ENCODE peak calls at places on chromosomes 1 and 21, in four cellular contexts. M, T, L and J are unnamed samples.

GRCh38 chr1:201376464-201377374 is 761 bp downstream of the TNNT2 start:
- DNase-seq in T (peak; percentile 32), M (no peak), L (peak; percentile 71), J (no peak)

GRCh38 chr1:87178451-87178850 is 150.2 kb upstream of the LMO4 start:
- DNase-seq in T (no peak), M (no peak), L (no peak), J (no peak)

GRCh38 chr1:110130113-110130591 is 17.9 kb downstream of the UBL4B start:
- DNase-seq in L (peak; percentile 50), M (no peak), T (no peak), J (no peak)

GRCh38 chr1:202005958-202006357 is 4.4 kb upstream of the ELF3 start:
- DNase-seq in T (peak; percentile 40), L (no peak), M (peak; percentile 2), J (no peak)

GRCh38 chr1:59814180-59814900 is 409 bp upstream of the HOOK1 start:
- DNase-seq in L (peak; percentile 88), T (no peak), M (peak; percentile 97), J (peak; percentile 83)

GRCh38 chr1:70372426-70372825 is 17.9 kb upstream of the ANKRD13C start:
- DNase-seq in M (no peak), T (no peak), L (no peak), J (no peak)

GRCh38 chr1:183711691-183712401 is 58.7 kb upstream of the APOBEC4 start:
- DNase-seq in L (no peak), M (no peak), T (peak; percentile 35), J (no peak)

GRCh38 chr1:8567146-8567545 is 249.2 kb downstream of the SLC45A1 start:
- DNase-seq in M (no peak), L (no peak), T (peak; percentile 68), J (no peak)

GRCh38 chr1:54380285-54380882 is 25.8 kb downstream of the SSBP3 start:
- DNase-seq in T (no peak), L (no peak), M (no peak), J (no peak)

GRCh38 chr1:245060684-245061374 is 94.0 kb upstream of the KIF26B start:
- DNase-seq in L (no peak), M (peak; percentile 37), T (peak; percentile 76), J (no peak)

GRCh38 chr1:27832762-27833161 is 2.2 kb downstream of the PPP1R8 start:
- DNase-seq in T (peak; percentile 65), L (no peak), M (no peak), J (no peak)

GRCh38 chr1:7398982-7399381 is 372.1 kb upstream of the VAMP3 start:
- DNase-seq in M (no peak), T (peak; percentile 30), L (no peak), J (no peak)

GRCh38 chr1:234628099-234628498 is 18.1 kb upstream of the IRF2BP2 start:
- DNase-seq in L (no peak), T (peak; percentile 92), M (no peak), J (no peak)

GRCh38 chr21:33931799-33932390 is 16.3 kb upstream of the ATP5PO start:
- DNase-seq in T (peak; percentile 17), L (no peak), M (no peak), J (no peak)

GRCh38 chr1:103788377-103788776 is 38.7 kb downstream of the AMY1C start:
- DNase-seq in L (no peak), M (peak; percentile 10), T (peak; percentile 1), J (no peak)

GRCh38 chr1:198600906-198601305 is 37.9 kb upstream of the PTPRC start:
- DNase-seq in M (no peak), T (no peak), L (no peak), J (no peak)

GRCh38 chr1:206808615-206809014 is 36.3 kb upstream of the IL10 start:
- DNase-seq in L (no peak), T (peak; percentile 50), M (peak; percentile 21), J (no peak)

GRCh38 chr1:112982328-112982727 is 26.3 kb upstream of the SLC16A1 start:
- DNase-seq in T (no peak), M (no peak), L (no peak), J (no peak)

GRCh38 chr1:53462213-53462612 is 3.0 kb downstream of the DMRTB1 start:
- DNase-seq in M (no peak), T (no peak), L (no peak), J (no peak)

GRCh38 chr1:246734861-246735260 is 10.7 kb downstream of the SCCPDH start:
- DNase-seq in L (no peak), T (no peak), M (no peak), J (no peak)

GRCh38 chr1:32703479-32704291 is 1.1 kb upstream of the SYNC start:
- DNase-seq in L (no peak), M (no peak), T (peak; percentile 96), J (no peak)

GRCh38 chr1:74771913-74772515 is 39.1 kb downstream of the TYW3 start:
- DNase-seq in L (peak; percentile 32), T (peak; percentile 52), M (peak; percentile 55), J (no peak)

GRCh38 chr1:60861949-60862346 is 220.4 kb upstream of the NFIA start:
- DNase-seq in L (no peak), M (no peak), T (no peak), J (no peak)

GRCh38 chr1:194056169-194056568 is 869.8 kb upstream of the B3GALT2 start:
- DNase-seq in M (no peak), T (no peak), L (no peak), J (no peak)

GRCh38 chr1:205312866-205313680 is 8.5 kb downstream of the NUAK2 start:
- DNase-seq in L (no peak), T (no peak), M (no peak), J (no peak)

GRCh38 chr1:34192621-34193020 is 15.9 kb downstream of the C1orf94 start:
- DNase-seq in L (no peak), T (no peak), M (no peak), J (no peak)

GRCh38 chr1:234963180-234963903 is 165.3 kb downstream of the TOMM20 start:
- DNase-seq in M (no peak), T (peak; percentile 96), L (no peak), J (peak; percentile 96)

GRCh38 chr1:94716966-94717365 is 103.2 kb upstream of the SLC44A3 start:
- DNase-seq in T (peak; percentile 80), M (no peak), L (no peak), J (no peak)

GRCh38 chr1:11216074-11216473 is 26.9 kb downstream of the ANGPTL7 start:
- DNase-seq in L (no peak), M (no peak), T (no peak), J (no peak)

GRCh38 chr21:41752231-41752681 is 14.6 kb downstream of the RIPK4 start:
- DNase-seq in L (no peak), M (no peak), T (peak; percentile 20), J (peak; percentile 50)

GRCh38 chr1:61081637-61082335 is 575 bp upstream of the NFIA start:
- DNase-seq in T (peak; percentile 81), M (no peak), L (peak; percentile 45), J (peak; percentile 71)